ENCODE peak calls at places on chromosome 22, in six cellular contexts. One of them, this sample, is unnamed. For H3K36me3 and H3K9me3, the result is how much of the 10 kb centered on the place peaks cover.

GRCh38 chr22:32590556-32590955 is 115.9 kb downstream of the FBXO7 start:
- DNase-seq in esophagus muscularis mucosa: no peak
- DNase-seq in ovary: no peak
- DNase-seq in upper lobe of left lung: no peak
- DNase-seq in tibial nerve: no peak
- DNase-seq in suprapubic skin: no peak
- DNase-seq in this sample: no peak

GRCh38 chr22:27105142-27106025 is 448.0 kb downstream of the MIAT start:
- DNase-seq in suprapubic skin: peak
- DNase-seq in ovary: peak
- DNase-seq in tibial nerve: peak
- DNase-seq in esophagus muscularis mucosa: no peak
- DNase-seq in upper lobe of left lung: no peak
- DNase-seq in this sample: peak

GRCh38 chr22:34068011-34068410 is 147.7 kb upstream of the LARGE1 start:
- DNase-seq in ovary: no peak
- DNase-seq in esophagus muscularis mucosa: no peak
- DNase-seq in upper lobe of left lung: no peak
- DNase-seq in suprapubic skin: no peak
- DNase-seq in tibial nerve: no peak
- DNase-seq in this sample: no peak

GRCh38 chr22:38305481-38306448 is 11.5 kb downstream of the CSNK1E start:
- DNase-seq in ovary: no peak
- DNase-seq in tibial nerve: no peak
- DNase-seq in upper lobe of left lung: no peak
- DNase-seq in esophagus muscularis mucosa: no peak
- DNase-seq in suprapubic skin: no peak
- DNase-seq in this sample: no peak

GRCh38 chr22:38860291-38861169 is 11.5 kb downstream of the CBX6 start:
- DNase-seq in ovary: no peak
- DNase-seq in suprapubic skin: no peak
- DNase-seq in tibial nerve: no peak
- DNase-seq in esophagus muscularis mucosa: no peak
- DNase-seq in upper lobe of left lung: peak
- DNase-seq in this sample: no peak

GRCh38 chr22:38698407-38699094 is 2.2 kb downstream of the JOSD1 start:
- DNase-seq in suprapubic skin: no peak
- DNase-seq in tibial nerve: no peak
- DNase-seq in ovary: no peak
- DNase-seq in upper lobe of left lung: no peak
- DNase-seq in esophagus muscularis mucosa: no peak
- DNase-seq in this sample: no peak

GRCh38 chr22:45866398-45867117 is 110.4 kb downstream of the WNT7B start:
- DNase-seq in ovary: no peak
- DNase-seq in tibial nerve: no peak
- DNase-seq in esophagus muscularis mucosa: peak
- DNase-seq in upper lobe of left lung: peak
- DNase-seq in suprapubic skin: peak
- DNase-seq in this sample: peak

GRCh38 chr22:19494676-19495173 is 15.0 kb downstream of the CDC45 start:
- DNase-seq in suprapubic skin: no peak
- DNase-seq in esophagus muscularis mucosa: no peak
- DNase-seq in ovary: no peak
- DNase-seq in tibial nerve: no peak
- DNase-seq in upper lobe of left lung: no peak
- DNase-seq in this sample: no peak

GRCh38 chr22:39519681-39520053 is 695 bp upstream of the ATF4 start:
- DNase-seq in esophagus muscularis mucosa: no peak
- DNase-seq in suprapubic skin: peak
- DNase-seq in ovary: no peak
- DNase-seq in upper lobe of left lung: no peak
- DNase-seq in tibial nerve: peak
- DNase-seq in this sample: peak

GRCh38 chr22:28817919-28818859 is 17.8 kb upstream of the XBP1 start:
- DNase-seq in suprapubic skin: no peak
- DNase-seq in upper lobe of left lung: no peak
- DNase-seq in ovary: no peak
- DNase-seq in esophagus muscularis mucosa: no peak
- DNase-seq in tibial nerve: no peak
- DNase-seq in this sample: peak

GRCh38 chr22:40202225-40202944 is 24.7 kb downstream of the TNRC6B start:
- DNase-seq in upper lobe of left lung: no peak
- DNase-seq in tibial nerve: no peak
- DNase-seq in ovary: no peak
- DNase-seq in suprapubic skin: peak
- DNase-seq in esophagus muscularis mucosa: no peak
- DNase-seq in this sample: no peak

GRCh38 chr22:39825661-39826102 is 67.9 kb downstream of the ENTHD1 start:
- DNase-seq in upper lobe of left lung: no peak
- DNase-seq in ovary: no peak
- DNase-seq in suprapubic skin: no peak
- DNase-seq in esophagus muscularis mucosa: no peak
- DNase-seq in tibial nerve: no peak
- DNase-seq in this sample: no peak

GRCh38 chr22:33658775-33659174 is 261.5 kb downstream of the LARGE1 start:
- DNase-seq in upper lobe of left lung: no peak
- DNase-seq in ovary: no peak
- DNase-seq in esophagus muscularis mucosa: no peak
- DNase-seq in tibial nerve: peak
- DNase-seq in suprapubic skin: peak
- DNase-seq in this sample: no peak

GRCh38 chr22:29268511-29269229 is 602 bp downstream of the EWSR1 start:
- DNase-seq in suprapubic skin: peak
- DNase-seq in esophagus muscularis mucosa: no peak
- DNase-seq in tibial nerve: peak
- DNase-seq in ovary: peak
- DNase-seq in upper lobe of left lung: peak
- DNase-seq in this sample: peak

GRCh38 chr22:38824587-38824986 is 19.2 kb downstream of the NPTXR start:
- DNase-seq in tibial nerve: peak
- DNase-seq in suprapubic skin: no peak
- DNase-seq in ovary: peak
- DNase-seq in esophagus muscularis mucosa: no peak
- DNase-seq in upper lobe of left lung: no peak
- DNase-seq in this sample: peak

GRCh38 chr22:37716708-37717107 is 19.9 kb downstream of the TRIOBP start:
- DNase-seq in suprapubic skin: no peak
- DNase-seq in upper lobe of left lung: no peak
- DNase-seq in tibial nerve: no peak
- DNase-seq in esophagus muscularis mucosa: no peak
- DNase-seq in ovary: no peak
- DNase-seq in this sample: no peak

GRCh38 chr22:42884616-42885375 is 27.7 kb upstream of the ARFGAP3 start:
- DNase-seq in tibial nerve: no peak
- DNase-seq in upper lobe of left lung: no peak
- DNase-seq in suprapubic skin: no peak
- DNase-seq in esophagus muscularis mucosa: no peak
- DNase-seq in ovary: no peak
- DNase-seq in this sample: no peak

GRCh38 chr22:42889290-42889689 is 32.2 kb upstream of the ARFGAP3 start:
- DNase-seq in upper lobe of left lung: no peak
- DNase-seq in tibial nerve: peak
- DNase-seq in ovary: no peak
- DNase-seq in esophagus muscularis mucosa: no peak
- DNase-seq in suprapubic skin: no peak
- DNase-seq in this sample: no peak

GRCh38 chr22:42887523-42888507 is 30.7 kb upstream of the ARFGAP3 start:
- DNase-seq in suprapubic skin: no peak
- DNase-seq in ovary: no peak
- DNase-seq in upper lobe of left lung: no peak
- DNase-seq in esophagus muscularis mucosa: no peak
- DNase-seq in tibial nerve: no peak
- DNase-seq in this sample: peak

GRCh38 chr22:42885446-42885845 is 28.4 kb upstream of the ARFGAP3 start:
- DNase-seq in tibial nerve: no peak
- DNase-seq in ovary: no peak
- DNase-seq in suprapubic skin: no peak
- DNase-seq in esophagus muscularis mucosa: no peak
- DNase-seq in upper lobe of left lung: no peak
- DNase-seq in this sample: no peak

GRCh38 chr22:42887114-42887513 is 30.0 kb upstream of the ARFGAP3 start:
- DNase-seq in suprapubic skin: no peak
- DNase-seq in ovary: no peak
- DNase-seq in esophagus muscularis mucosa: no peak
- DNase-seq in tibial nerve: no peak
- DNase-seq in upper lobe of left lung: no peak
- DNase-seq in this sample: no peak
- TF ChIP-seq EP300 in suprapubic skin: no peak
- TF ChIP-seq EP300 in ovary: no peak
- TF ChIP-seq EP300 in esophagus muscularis mucosa: no peak
- TF ChIP-seq EP300 in tibial nerve: no peak
- TF ChIP-seq EP300 in upper lobe of left lung: no peak
- TF ChIP-seq EP300 in this sample: no peak

DNA sequence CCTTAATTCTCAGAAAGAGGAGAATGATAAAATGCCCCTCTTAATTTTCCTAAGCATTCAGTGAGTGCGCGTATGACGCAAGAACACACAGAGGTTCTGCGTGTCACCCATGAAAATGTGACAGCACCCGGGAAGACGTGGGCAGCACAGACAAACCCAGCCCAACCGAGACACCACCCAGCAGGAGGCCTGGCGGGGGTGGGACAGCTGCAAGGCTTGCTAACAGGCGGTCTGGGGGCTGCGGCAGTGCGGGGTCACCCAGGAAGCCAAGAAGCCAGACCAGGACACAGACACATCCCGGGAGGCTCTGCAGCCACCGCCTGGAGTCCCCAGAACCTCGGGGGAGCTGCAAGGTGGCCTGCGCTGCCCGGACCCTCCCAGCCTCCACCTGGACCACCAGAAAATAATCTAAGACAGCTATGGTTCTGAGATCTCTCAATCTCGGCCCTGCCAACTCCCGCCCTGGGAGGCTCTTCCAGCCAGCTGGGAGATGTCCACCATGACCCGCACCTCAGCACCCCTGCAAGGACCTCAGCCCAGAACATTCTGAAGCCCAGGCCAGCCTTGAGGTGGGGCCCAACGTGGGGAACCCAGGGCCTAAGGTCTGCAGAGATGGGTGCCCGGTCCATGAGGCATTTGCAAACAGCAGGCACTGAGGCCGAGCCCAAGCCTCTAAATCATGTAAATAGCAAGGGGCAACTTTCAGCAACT is 47.2 kb downstream of the BRD1 start:
- DNase-seq in ovary: no peak
- DNase-seq in esophagus muscularis mucosa: no peak
- DNase-seq in upper lobe of left lung: peak
- DNase-seq in suprapubic skin: no peak
- DNase-seq in tibial nerve: no peak
- DNase-seq in this sample: no peak
- H3K36me3 ChIP-seq in ovary: under half
- H3K36me3 ChIP-seq in esophagus muscularis mucosa: half or more
- H3K36me3 ChIP-seq in upper lobe of left lung: half or more
- H3K36me3 ChIP-seq in suprapubic skin: half or more
- H3K36me3 ChIP-seq in tibial nerve: half or more
- H3K36me3 ChIP-seq in this sample: half or more

DNA sequence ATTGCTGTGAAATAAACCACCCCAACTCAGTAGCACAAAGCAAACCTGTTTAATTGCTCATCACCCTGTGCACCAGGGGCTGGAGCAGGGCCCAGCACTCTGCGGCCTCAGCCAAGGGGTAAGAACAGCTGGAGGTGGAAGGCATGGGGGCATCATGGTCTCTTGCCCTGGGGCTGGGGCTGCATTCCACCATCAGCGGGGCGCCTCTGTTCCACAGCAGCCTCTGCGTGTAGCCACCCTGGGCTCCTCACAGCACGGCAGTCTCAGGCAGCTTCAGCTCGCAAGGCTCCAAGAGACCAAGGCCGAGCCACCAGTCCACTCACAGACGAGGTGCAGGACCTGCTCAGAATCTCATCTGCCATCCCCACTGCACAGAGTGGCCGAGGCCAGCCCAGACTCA is 630.7 kb downstream of the TBC1D22A start:
- DNase-seq in tibial nerve: no peak
- DNase-seq in upper lobe of left lung: no peak
- DNase-seq in suprapubic skin: peak
- DNase-seq in esophagus muscularis mucosa: no peak
- DNase-seq in ovary: no peak
- DNase-seq in this sample: no peak
- H3K9me3 ChIP-seq in tibial nerve: under half
- H3K9me3 ChIP-seq in upper lobe of left lung: under half
- H3K9me3 ChIP-seq in suprapubic skin: under half
- H3K9me3 ChIP-seq in esophagus muscularis mucosa: under half
- H3K9me3 ChIP-seq in ovary: under half
- H3K9me3 ChIP-seq in this sample: under half

GRCh38 chr22:44758970-44759365 is 6.6 kb downstream of the ARHGAP8 start:
- DNase-seq in esophagus muscularis mucosa: no peak
- DNase-seq in ovary: no peak
- DNase-seq in suprapubic skin: no peak
- DNase-seq in upper lobe of left lung: no peak
- DNase-seq in tibial nerve: no peak
- DNase-seq in this sample: no peak
- TF ChIP-seq EP300 in esophagus muscularis mucosa: no peak
- TF ChIP-seq EP300 in ovary: no peak
- TF ChIP-seq EP300 in suprapubic skin: no peak
- TF ChIP-seq EP300 in upper lobe of left lung: no peak
- TF ChIP-seq EP300 in tibial nerve: no peak
- TF ChIP-seq EP300 in this sample: no peak

This sample was measured in stomach.